ENCODE peak calls at places on chromosomes 2 and 18, in seven cellular contexts. W is psoas muscle, I is uterus, A is GM23338, J is GM13977, S is cardiac fibroblast, P is LNCaP clone FGC. B is an unnamed sample.

GRCh38 chr2:157627594-157628281 is 926 bp downstream of the ACVR1C start:
- DNase-seq in W (no peak), I (no peak), A (peak; percentile 49), J (peak; percentile 25), S (no peak), P (no peak), B (no peak)

GRCh38 chr18:46668694-46669093 is 11.7 kb upstream of the LOXHD1 start:
- DNase-seq in W (no peak), I (no peak), A (no peak), J (no peak), S (no peak), P (no peak), B (no peak)

GRCh38 chr2:151730242-151730975 is 3.9 kb downstream of the NEB start:
- DNase-seq in W (no peak), I (no peak), A (peak; percentile 63), J (peak; percentile 12), S (peak; percentile 5), P (no peak), B (no peak)

GRCh38 chr2:41568648-41569047 is 479.2 kb upstream of the PKDCC start:
- DNase-seq in W (no peak), I (no peak), A (no peak), J (no peak), S (no peak), P (no peak), B (no peak)

GRCh38 chr2:233449071-233449901 is 95.0 kb downstream of the DGKD start:
- DNase-seq in W (peak; percentile 30), I (peak; percentile 16), A (peak; percentile 81), J (no peak), S (peak; percentile 75), P (no peak), B (no peak)

GRCh38 chr2:120523766-120524165 is 177.8 kb downstream of the INHBB start:
- DNase-seq in W (no peak), I (no peak), A (no peak), J (no peak), S (no peak), P (no peak), B (no peak)

GRCh38 chr2:309148-309969 is 21.5 kb upstream of the ALKAL2 start:
- DNase-seq in W (no peak), I (no peak), A (peak; percentile 86), J (no peak), S (no peak), P (no peak), B (no peak)

GRCh38 chr2:207188601-207189000 is 22.9 kb upstream of the KLF7 start:
- DNase-seq in W (no peak), I (no peak), A (no peak), J (no peak), S (peak; percentile 57), P (peak; percentile 86), B (no peak)

GRCh38 chr2:229454934-229455631 is 184.0 kb upstream of the PID1 start:
- DNase-seq in W (no peak), I (no peak), A (no peak), J (no peak), S (peak; percentile 83), P (no peak), B (no peak)

GRCh38 chr2:1985571-1985970 is 241.3 kb upstream of the PXDN start:
- DNase-seq in W (no peak), I (no peak), A (no peak), J (no peak), S (no peak), P (no peak), B (no peak)

GRCh38 chr18:77495982-77496690 is 246.5 kb downstream of the GALR1 start:
- DNase-seq in W (no peak), I (no peak), A (no peak), J (no peak), S (no peak), P (no peak), B (no peak)

GRCh38 chr2:186183406-186183805 is 302.7 kb upstream of the ZC3H15 start:
- DNase-seq in W (no peak), I (no peak), A (no peak), J (no peak), S (no peak), P (no peak), B (no peak)

GRCh38 chr18:28767201-28767600 is 590.3 kb upstream of the CDH2 start:
- DNase-seq in W (no peak), I (no peak), A (no peak), J (no peak), S (peak; percentile 28), P (no peak), B (no peak)

GRCh38 chr2:25054720-25055119 is 12.8 kb downstream of the EFR3B start:
- DNase-seq in W (no peak), I (no peak), A (no peak), J (no peak), S (no peak), P (no peak), B (no peak)

GRCh38 chr2:42390401-42390969 is 29.5 kb upstream of the COX7A2L start:
- DNase-seq in W (no peak), I (no peak), A (no peak), J (no peak), S (no peak), P (no peak), B (no peak)

GRCh38 chr2:101823347-101823791 is 125.9 kb downstream of the MAP4K4 start:
- DNase-seq in W (peak; percentile 29), I (peak; percentile 38), A (peak; percentile 90), J (peak; percentile 18), S (peak; percentile 73), P (peak; percentile 70), B (peak; percentile 73)

GRCh38 chr2:234913208-234913626 is 38.6 kb upstream of the SH3BP4 start:
- DNase-seq in W (no peak), I (no peak), A (no peak), J (no peak), S (no peak), P (no peak), B (no peak)

GRCh38 chr2:170181602-170182001 is 3.7 kb downstream of the MYO3B start:
- DNase-seq in W (no peak), I (no peak), A (no peak), J (no peak), S (no peak), P (no peak), B (no peak)

GRCh38 chr2:190718652-190719526 is 70.0 kb downstream of the NAB1 start:
- DNase-seq in W (peak; percentile 32), I (no peak), A (peak; percentile 18), J (peak; percentile 50), S (peak; percentile 65), P (peak; percentile 11), B (peak; percentile 89)

GRCh38 chr2:223537669-223538601 is 64.2 kb downstream of the SCG2 start:
- DNase-seq in W (no peak), I (no peak), A (no peak), J (no peak), S (peak; percentile 57), P (no peak), B (no peak)

GRCh38 chr2:218839430-218839829 is 7.8 kb upstream of the PRKAG3 start:
- DNase-seq in W (no peak), I (no peak), A (no peak), J (no peak), S (peak; percentile 84), P (no peak), B (no peak)

GRCh38 chr18:13217466-13217961 is 1.0 kb upstream of the LDLRAD4 start:
- DNase-seq in W (peak; percentile 72), I (peak; percentile 60), A (peak; percentile 67), J (peak; percentile 66), S (peak; percentile 19), P (no peak), B (peak; percentile 43)

GRCh38 chr2:46488389-46488788 is 9.0 kb downstream of the TMEM247 start:
- DNase-seq in W (no peak), I (no peak), A (peak; percentile 33), J (no peak), S (no peak), P (no peak), B (no peak)
- TF ChIP-seq CTCF in W (no peak), I (no peak), A (peak; percentile 15), J (no peak), S (no peak), P (no peak), B (no peak)

GRCh38 chr18:50154420-50154819 is 40.5 kb downstream of the MYO5B start:
- DNase-seq in W (no peak), I (no peak), A (no peak), J (no peak), S (no peak), P (no peak), B (no peak)
- TF ChIP-seq CTCF in W (no peak), I (no peak), A (no peak), J (no peak), S (no peak), P (no peak), B (no peak)

GRCh38 chr2:45781464-45781811 is 130.0 kb downstream of the PRKCE start:
- DNase-seq in W (no peak), I (no peak), A (no peak), J (peak; percentile 46), S (no peak), P (no peak), B (no peak)

GRCh38 chr2:45777996-45778719 is 126.7 kb downstream of the PRKCE start:
- DNase-seq in W (no peak), I (no peak), A (no peak), J (no peak), S (no peak), P (no peak), B (peak; percentile 9)

GRCh38 chr2:45776160-45776955 is 124.9 kb downstream of the PRKCE start:
- DNase-seq in W (no peak), I (no peak), A (no peak), J (no peak), S (peak; percentile 26), P (no peak), B (no peak)

GRCh38 chr2:45780541-45781463 is 129.3 kb downstream of the PRKCE start:
- DNase-seq in W (no peak), I (no peak), A (no peak), J (no peak), S (no peak), P (no peak), B (no peak)

GRCh38 chr2:45778720-45779171 is 127.3 kb downstream of the PRKCE start:
- DNase-seq in W (peak; percentile 30), I (peak; percentile 59), A (peak; percentile 88), J (peak; percentile 60), S (peak; percentile 81), P (peak; percentile 23), B (peak; percentile 84)
- TF ChIP-seq CTCF in W (peak; percentile 84), I (peak; percentile 68), A (peak; percentile 80), J (peak; percentile 55), S (peak; percentile 78), P (peak; percentile 46), B (peak; percentile 61)

DNA sequence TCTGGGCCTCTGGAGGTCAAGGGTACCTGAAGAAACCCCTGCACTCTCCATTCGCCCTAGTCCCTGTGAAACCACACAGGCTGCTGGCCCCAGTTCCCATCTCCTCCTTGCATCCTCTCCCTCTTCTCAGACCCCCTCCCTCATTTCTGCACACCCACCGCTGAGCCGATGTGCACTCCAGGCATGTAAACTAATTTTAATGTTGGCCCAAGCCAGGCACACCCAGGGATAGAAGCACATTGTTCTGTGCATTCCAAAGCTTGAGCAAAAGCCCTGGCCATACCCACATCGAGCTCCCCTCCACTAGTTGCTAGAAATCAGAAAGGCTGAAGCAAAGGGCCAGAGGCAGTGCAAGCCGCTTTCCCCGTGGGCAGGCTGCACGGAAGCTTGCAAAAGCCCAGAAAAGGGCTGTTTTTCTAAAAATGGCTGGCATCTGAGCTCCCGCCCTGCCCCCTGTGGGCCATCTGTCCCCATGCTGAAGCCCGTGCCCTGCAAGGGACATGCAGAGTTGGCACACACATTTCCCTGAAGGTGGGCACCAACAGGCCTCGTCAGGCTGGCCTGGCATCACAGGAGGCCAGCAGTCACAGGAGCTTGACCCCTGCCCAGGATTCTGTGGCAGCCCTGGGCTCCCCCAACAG is 181.6 kb downstream of the SMAD7 start:
- DNase-seq in W (peak; percentile 2), I (no peak), A (no peak), J (no peak), S (no peak), P (no peak), B (no peak)
- TF ChIP-seq CTCF in W (no peak), I (no peak), A (peak; percentile 19), J (peak; percentile 0), S (peak; percentile 10), P (no peak), B (no peak)